ENCODE peak calls at places on chromosomes 16 and 17, in eight cellular contexts. O, V, P, D, F, G, Y and W are unnamed samples.
A peak's percentile ranks its signal among the peaks of the same experiment; 100 is the strongest.

GRCh38 chr17:80980397-80981061 is 11.1 kb upstream of the CHMP6 start:
- DNase-seq in P (no peak), Y (no peak), V (no peak), D (no peak), O (no peak), G (peak; percentile 32), F (peak; percentile 31), W (no peak)

GRCh38 chr16:72664122-72664479 is 383.8 kb downstream of the ZFHX3 start:
- DNase-seq in F (no peak), D (no peak), G (no peak), Y (no peak), O (no peak), P (no peak), V (no peak), W (no peak)

GRCh38 chr16:2195316-2196161 is 866 bp downstream of the CASKIN1 start:
- DNase-seq in G (no peak), P (peak; percentile 43), F (no peak), Y (no peak), O (no peak), V (no peak), D (no peak), W (no peak)

GRCh38 chr17:77054926-77055325 is 85.8 kb upstream of the SEC14L1 start:
- DNase-seq in Y (no peak), V (no peak), F (no peak), D (no peak), P (peak; percentile 16), O (no peak), G (no peak), W (no peak)

GRCh38 chr16:67481561-67482259 is 753 bp upstream of the ATP6V0D1 start:
- DNase-seq in V (no peak), D (peak; percentile 82), P (no peak), F (peak; percentile 16), O (no peak), Y (peak; percentile 53), G (no peak), W (no peak)

GRCh38 chr16:81545470-81546175 is 101.0 kb downstream of the CMIP start:
- DNase-seq in G (no peak), O (no peak), F (no peak), P (no peak), Y (no peak), D (no peak), V (no peak), W (no peak)

GRCh38 chr17:73429440-73430164 is 117.8 kb upstream of the CDC42EP4 start:
- DNase-seq in D (peak; percentile 96), P (peak; percentile 92), V (peak; percentile 88), O (peak; percentile 87), Y (peak; percentile 93), F (peak; percentile 73), G (peak; percentile 73), W (peak; percentile 35)

GRCh38 chr16:85286066-85286712 is 173.9 kb upstream of the CIBAR2 start:
- DNase-seq in V (no peak), F (no peak), O (no peak), P (no peak), Y (no peak), D (peak; percentile 90), G (no peak), W (no peak)